ENCODE peak calls at places on chromosomes 3 and 15, in eight cellular contexts. G is stimulated activated CD8-positive, alpha-beta memory T cell treated with anti-CD3 and anti-CD28 coated beads, Interleukin-4, amount 100 ng/mL, for 4 hours; Q is NAMALWA; Z is hepatic stellate cell; C is hippocampal formation; B is cerebellum; L is GM04504; J is BJ. T is an unnamed sample.

GRCh38 chr15:25807063-25807462 is 56.1 kb downstream of the ATP10A start:
- DNase-seq in G (no peak), Q (no peak), Z (no peak), C (no peak), B (no peak), L (no peak), J (no peak), T (no peak)

GRCh38 chr3:185283374-185283935 is 29.6 kb upstream of the EHHADH start:
- DNase-seq in G (no peak), Q (no peak), Z (no peak), C (no peak), B (no peak), L (no peak), J (no peak), T (no peak)

GRCh38 chr3:181727122-181728036 is 15.7 kb downstream of the SOX2 start:
- DNase-seq in G (no peak), Q (no peak), Z (no peak), C (no peak), B (no peak), L (no peak), J (no peak), T (peak; percentile 37)

GRCh38 chr3:29004885-29005599 is 275.8 kb upstream of the RBMS3 start:
- DNase-seq in G (no peak), Q (no peak), Z (no peak), C (no peak), B (no peak), L (no peak), J (no peak), T (no peak)

GRCh38 chr3:134333522-134334181 is 40.6 kb downstream of the AMOTL2 start:
- DNase-seq in G (no peak), Q (no peak), Z (peak; percentile 86), C (no peak), B (no peak), L (peak; percentile 88), J (peak; percentile 98), T (no peak)

GRCh38 chr15:28110416-28110975 is 11.4 kb upstream of the OCA2 start:
- DNase-seq in G (no peak), Q (no peak), Z (no peak), C (peak; percentile 23), B (peak; percentile 46), L (no peak), J (no peak), T (no peak)

GRCh38 chr15:92668620-92669019 is 13.0 kb upstream of the FAM174B start:
- DNase-seq in G (no peak), Q (no peak), Z (no peak), C (no peak), B (no peak), L (no peak), J (no peak), T (no peak)

GRCh38 chr3:60953406-60953805 is 297.8 kb downstream of the FHIT start:
- DNase-seq in G (no peak), Q (no peak), Z (no peak), C (no peak), B (no peak), L (peak; percentile 42), J (no peak), T (no peak)

GRCh38 chr15:94324835-94325767 is 93.7 kb downstream of the MCTP2 start:
- DNase-seq in G (no peak), Q (peak; percentile 24), Z (no peak), C (no peak), B (no peak), L (no peak), J (no peak), T (no peak)